ENCODE peak calls at places on chromosomes 7 and 10, in six cellular contexts. One of them, this sample, is unnamed.

GRCh38 chr7:101717986-101718746 is 89.1 kb upstream of the MYL10 start:
- DNase-seq in psoas muscle: peak
- DNase-seq in uterus: no peak
- DNase-seq in stimulated activated CD4-positive, alpha-beta T cell treated with anti-CD3 and anti-CD28 coated beads, TNF-alpha, amount 100 ng/mL, for 48 hours: no peak
- DNase-seq in CD8-positive, alpha-beta memory T cell: no peak
- DNase-seq in epithelial cell of prostate: no peak
- DNase-seq in this sample: no peak

GRCh38 chr10:97905276-97905675 is 55.6 kb downstream of the GOLGA7B start:
- DNase-seq in psoas muscle: no peak
- DNase-seq in epithelial cell of prostate: no peak
- DNase-seq in stimulated activated CD4-positive, alpha-beta T cell treated with anti-CD3 and anti-CD28 coated beads, TNF-alpha, amount 100 ng/mL, for 48 hours: no peak
- DNase-seq in uterus: no peak
- DNase-seq in CD8-positive, alpha-beta memory T cell: no peak
- DNase-seq in this sample: no peak

GRCh38 chr10:30683496-30683895 is 53.9 kb upstream of the LYZL2 start:
- DNase-seq in epithelial cell of prostate: no peak
- DNase-seq in stimulated activated CD4-positive, alpha-beta T cell treated with anti-CD3 and anti-CD28 coated beads, TNF-alpha, amount 100 ng/mL, for 48 hours: no peak
- DNase-seq in psoas muscle: no peak
- DNase-seq in uterus: no peak
- DNase-seq in CD8-positive, alpha-beta memory T cell: no peak
- DNase-seq in this sample: no peak

GRCh38 chr7:51121945-51122425 is 194.6 kb downstream of the COBL start:
- DNase-seq in epithelial cell of prostate: no peak
- DNase-seq in uterus: peak
- DNase-seq in stimulated activated CD4-positive, alpha-beta T cell treated with anti-CD3 and anti-CD28 coated beads, TNF-alpha, amount 100 ng/mL, for 48 hours: no peak
- DNase-seq in CD8-positive, alpha-beta memory T cell: no peak
- DNase-seq in psoas muscle: no peak
- DNase-seq in this sample: peak

GRCh38 chr10:121696854-121697253 is 98.6 kb upstream of the FGFR2 start:
- DNase-seq in stimulated activated CD4-positive, alpha-beta T cell treated with anti-CD3 and anti-CD28 coated beads, TNF-alpha, amount 100 ng/mL, for 48 hours: no peak
- DNase-seq in psoas muscle: no peak
- DNase-seq in CD8-positive, alpha-beta memory T cell: no peak
- DNase-seq in epithelial cell of prostate: no peak
- DNase-seq in uterus: peak
- DNase-seq in this sample: peak

GRCh38 chr10:61623101-61623500 is 39.6 kb upstream of the CABCOCO1 start:
- DNase-seq in epithelial cell of prostate: no peak
- DNase-seq in psoas muscle: no peak
- DNase-seq in CD8-positive, alpha-beta memory T cell: no peak
- DNase-seq in stimulated activated CD4-positive, alpha-beta T cell treated with anti-CD3 and anti-CD28 coated beads, TNF-alpha, amount 100 ng/mL, for 48 hours: no peak
- DNase-seq in uterus: no peak
- DNase-seq in this sample: no peak

GRCh38 chr7:157831901-157832810 is 495.4 kb downstream of the DNAJB6 start:
- DNase-seq in epithelial cell of prostate: no peak
- DNase-seq in CD8-positive, alpha-beta memory T cell: no peak
- DNase-seq in psoas muscle: no peak
- DNase-seq in uterus: no peak
- DNase-seq in stimulated activated CD4-positive, alpha-beta T cell treated with anti-CD3 and anti-CD28 coated beads, TNF-alpha, amount 100 ng/mL, for 48 hours: no peak
- DNase-seq in this sample: no peak

GRCh38 chr7:88224596-88225275 is 4.9 kb upstream of the SRI start:
- DNase-seq in uterus: no peak
- DNase-seq in psoas muscle: no peak
- DNase-seq in epithelial cell of prostate: peak
- DNase-seq in stimulated activated CD4-positive, alpha-beta T cell treated with anti-CD3 and anti-CD28 coated beads, TNF-alpha, amount 100 ng/mL, for 48 hours: no peak
- DNase-seq in CD8-positive, alpha-beta memory T cell: no peak
- DNase-seq in this sample: no peak

GRCh38 chr7:77651544-77652162 is 44.6 kb upstream of the RSBN1L start:
- DNase-seq in psoas muscle: no peak
- DNase-seq in epithelial cell of prostate: no peak
- DNase-seq in uterus: peak
- DNase-seq in stimulated activated CD4-positive, alpha-beta T cell treated with anti-CD3 and anti-CD28 coated beads, TNF-alpha, amount 100 ng/mL, for 48 hours: no peak
- DNase-seq in CD8-positive, alpha-beta memory T cell: no peak
- DNase-seq in this sample: peak

GRCh38 chr10:116159197-116159596 is 113.8 kb downstream of the GFRA1 start:
- DNase-seq in epithelial cell of prostate: no peak
- DNase-seq in stimulated activated CD4-positive, alpha-beta T cell treated with anti-CD3 and anti-CD28 coated beads, TNF-alpha, amount 100 ng/mL, for 48 hours: no peak
- DNase-seq in psoas muscle: no peak
- DNase-seq in uterus: no peak
- DNase-seq in CD8-positive, alpha-beta memory T cell: no peak
- DNase-seq in this sample: no peak

This sample was measured in endothelial cell.